ENCODE peak calls at places on chromosomes 3 and 15, in eight cellular contexts. J is GM10248, M is heart left ventricle, X is GM23338, B is GM18507, K is Panc1, U is uterus, O is PC-3. A is an unnamed sample.

GRCh38 chr15:78007965-78008886 is 69.3 kb downstream of the TBC1D2B start:
- DNase-seq in B (no peak), U (peak), J (no peak), K (no peak), O (peak), M (peak), X (no peak), A (no peak)

GRCh38 chr3:184737641-184738518 is 26.0 kb upstream of the MAGEF1 start:
- DNase-seq in M (no peak), B (no peak), O (peak), U (peak), J (no peak), X (no peak), K (no peak), A (no peak)

GRCh38 chr3:105118905-105119304 is 247.8 kb upstream of the ALCAM start:
- DNase-seq in X (no peak), K (no peak), U (no peak), J (no peak), M (no peak), O (peak), B (no peak), A (no peak)

GRCh38 chr3:149449100-149449654 is 25.3 kb upstream of the TM4SF4 start:
- DNase-seq in J (no peak), K (no peak), U (no peak), O (no peak), M (no peak), B (no peak), X (no peak), A (no peak)

GRCh38 chr3:127395663-127396320 is 107.9 kb upstream of the PRR20G start:
- DNase-seq in O (no peak), K (no peak), B (no peak), X (peak), M (no peak), J (no peak), U (no peak), A (no peak)

GRCh38 chr15:71570736-71571135 is 239.6 kb upstream of the NR2E3 start:
- DNase-seq in O (no peak), M (no peak), U (no peak), B (no peak), J (no peak), X (no peak), K (no peak), A (no peak)

GRCh38 chr3:36393563-36393962 is 13.3 kb downstream of the STAC start:
- DNase-seq in M (no peak), U (no peak), K (no peak), B (no peak), O (no peak), X (no peak), J (no peak), A (no peak)

GRCh38 chr3:155370198-155370597 is 76.7 kb upstream of the STRIT1 start:
- DNase-seq in O (no peak), B (no peak), J (no peak), M (peak), K (no peak), X (no peak), U (no peak), A (no peak)

GRCh38 chr3:18012933-18013332 is 270.5 kb upstream of the TBC1D5 start:
- DNase-seq in J (no peak), B (no peak), O (no peak), U (no peak), M (no peak), K (no peak), X (no peak), A (no peak)

GRCh38 chr3:169289303-169289702 is 374.2 kb downstream of the MECOM start:
- DNase-seq in O (no peak), K (no peak), U (no peak), J (no peak), M (no peak), B (no peak), X (no peak), A (no peak)

A was measured in OCI-LY7.